ENCODE peak calls at places on chromosomes 12 and 14, in six cellular contexts. J is GM10248, X is AG04450, I is thoracic aorta, O is MCF 10A, T is neural progenitor cell. S is an unnamed sample.

GRCh38 chr12:29212682-29213397 is 63.8 kb downstream of the FAR2 start:
- DNase-seq in X (no peak), I (no peak), J (no peak), O (no peak), T (no peak), S (no peak)

GRCh38 chr12:127150479-127150878 is 1116.5 kb upstream of the TMEM132C start:
- DNase-seq in X (no peak), J (no peak), I (no peak), T (no peak), O (no peak), S (no peak)

GRCh38 chr12:79454338-79454777 is 236.4 kb downstream of the PAWR start:
- DNase-seq in I (no peak), J (no peak), X (peak), O (peak), T (no peak), S (no peak)

GRCh38 chr12:66164349-66164821 is 5.4 kb downstream of the TMBIM4 start:
- DNase-seq in J (no peak), O (no peak), T (no peak), I (no peak), X (no peak), S (no peak)

GRCh38 chr12:113870035-113870434 is 96.1 kb downstream of the RBM19 start:
- DNase-seq in O (no peak), T (no peak), X (no peak), J (no peak), I (no peak), S (no peak)

GRCh38 chr14:52046376-52046917 is 22.4 kb downstream of the NID2 start:
- DNase-seq in O (no peak), T (no peak), I (no peak), J (no peak), X (no peak), S (no peak)

GRCh38 chr12:13000935-13001724 is 1.1 kb upstream of the HEBP1 start:
- DNase-seq in X (no peak), I (no peak), T (peak), O (peak), J (peak), S (peak)

GRCh38 chr14:101131451-101131916 is 228.0 kb upstream of the RTL1 start:
- DNase-seq in T (no peak), X (no peak), J (no peak), I (no peak), O (no peak), S (no peak)

GRCh38 chr14:81219821-81220487 is 805 bp downstream of the GTF2A1 start:
- DNase-seq in J (peak), X (no peak), T (peak), O (peak), I (no peak), S (peak)

GRCh38 chr14:28375295-28375694 is 391.3 kb upstream of the FOXG1 start:
- DNase-seq in X (no peak), T (peak), J (no peak), O (peak), I (no peak), S (no peak)

GRCh38 chr14:32201816-32202467 is at the start of gene RNU6-7:
- DNase-seq in J (no peak), X (no peak), I (no peak), T (peak), O (peak), S (no peak)

GRCh38 chr14:67436006-67436866 is 24.3 kb upstream of the PLEK2 start:
- DNase-seq in T (no peak), X (no peak), J (no peak), O (no peak), I (no peak), S (no peak)

GRCh38 chr12:96501139-96501741 is 11.9 kb downstream of the CFAP54 start:
- DNase-seq in J (peak), T (no peak), I (no peak), O (peak), X (no peak), S (peak)

GRCh38 chr14:101482066-101482465 is 79.2 kb upstream of the DIO3 start:
- DNase-seq in T (no peak), O (no peak), X (no peak), I (no peak), J (no peak), S (no peak)

GRCh38 chr14:32421781-32422180 is 92.7 kb downstream of the AKAP6 start:
- DNase-seq in X (no peak), I (no peak), T (no peak), J (no peak), O (no peak), S (no peak)

GRCh38 chr12:102736328-102736727 is 180.7 kb downstream of the PAH start:
- DNase-seq in J (no peak), X (no peak), O (no peak), T (no peak), I (no peak), S (no peak)

GRCh38 chr12:78531831-78532230 is 332.7 kb upstream of the SYT1 start:
- DNase-seq in I (no peak), X (no peak), J (no peak), T (no peak), O (no peak), S (no peak)

GRCh38 chr14:61516957-61517356 is 178.4 kb upstream of the HIF1A start:
- DNase-seq in O (no peak), X (no peak), I (no peak), J (no peak), T (no peak), S (no peak)

GRCh38 chr12:32211066-32211768 is 104.6 kb downstream of the BICD1 start:
- DNase-seq in X (no peak), O (no peak), J (no peak), T (no peak), I (no peak), S (no peak)

GRCh38 chr12:130878193-130879185 is 6.6 kb downstream of the RAN start:
- DNase-seq in X (no peak), J (no peak), T (no peak), I (no peak), O (no peak), S (no peak)

GRCh38 chr12:49524660-49525324 is 14.0 kb upstream of the KCNH3 start:
- DNase-seq in J (no peak), I (no peak), T (no peak), X (no peak), O (no peak), S (no peak)

GRCh38 chr12:11763760-11764520 is 114.5 kb downstream of the ETV6 start:
- DNase-seq in J (no peak), I (no peak), T (no peak), X (peak), O (no peak), S (no peak)

GRCh38 chr12:27185234-27186045 is 58.6 kb upstream of the STK38L start:
- DNase-seq in O (no peak), J (no peak), T (no peak), X (no peak), I (no peak), S (no peak)

GRCh38 chr14:102932484-102933248 is 10.2 kb downstream of the AMN start:
- DNase-seq in X (no peak), J (no peak), I (no peak), T (no peak), O (no peak), S (no peak)

GRCh38 chr14:102930138-102930752 is 7.8 kb downstream of the AMN start:
- DNase-seq in T (peak), X (no peak), J (no peak), I (no peak), O (no peak), S (no peak)

GRCh38 chr14:102929349-102930137 is 7.1 kb downstream of the AMN start:
- DNase-seq in T (peak), I (no peak), O (no peak), X (no peak), J (no peak), S (no peak)

GRCh38 chr14:102931580-102932285 is 9.3 kb downstream of the AMN start:
- DNase-seq in J (no peak), O (no peak), X (no peak), I (no peak), T (no peak), S (no peak)

GRCh38 chr14:102930753-102931579 is 8.5 kb downstream of the AMN start:
- DNase-seq in I (no peak), O (peak), J (no peak), T (peak), X (no peak), S (no peak)
- TF ChIP-seq CTCF in I (no peak), O (no peak), J (no peak), T (no peak), X (no peak), S (no peak)

GRCh38 chr14:95180966-95181733 is 23.8 kb upstream of the DICER1 start:
- DNase-seq in J (no peak), I (no peak), X (no peak), O (no peak), T (no peak), S (no peak)
- TF ChIP-seq CTCF in J (no peak), I (no peak), X (no peak), O (no peak), T (no peak), S (no peak)

GRCh38 chr14:73307261-73307660 is 70.0 kb downstream of the PAPLN start:
- DNase-seq in O (no peak), J (no peak), I (no peak), X (no peak), T (no peak), S (no peak)
- TF ChIP-seq CTCF in O (no peak), J (no peak), I (no peak), X (no peak), T (no peak), S (no peak)

GRCh38 chr12:53935562-53936341 is 2.9 kb upstream of the HOXC13 start:
- DNase-seq in T (no peak), X (no peak), O (no peak), J (no peak), I (no peak), S (no peak)
- TF ChIP-seq CTCF in T (no peak), X (no peak), O (no peak), J (no peak), I (no peak), S (no peak)

GRCh38 chr12:104557488-104558195 is 100.9 kb downstream of the CHST11 start:
- DNase-seq in O (no peak), I (no peak), J (no peak), X (no peak), T (no peak), S (no peak)
- TF ChIP-seq CTCF in O (no peak), I (no peak), J (no peak), X (no peak), T (no peak), S (no peak)

DNA sequence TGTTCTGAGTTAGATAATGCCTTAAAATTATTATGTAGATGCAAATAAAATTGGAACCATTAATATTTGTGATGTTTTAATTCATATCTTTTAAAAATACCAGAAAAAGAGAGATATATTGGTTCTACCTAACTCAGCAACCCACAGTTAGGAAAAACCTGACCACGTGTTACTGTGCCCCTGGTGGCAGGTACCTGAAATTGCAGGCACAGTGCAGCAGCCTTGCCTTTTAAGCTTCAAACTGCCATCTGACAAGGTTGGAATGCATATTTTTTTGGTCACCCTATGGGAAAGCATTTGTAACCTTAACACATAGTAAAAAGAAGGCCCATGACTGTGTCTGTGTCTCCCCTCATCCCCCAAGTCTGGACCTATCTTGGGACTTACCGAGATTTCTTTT is 109.4 kb upstream of the NOS1 start:
- DNase-seq in J (no peak), X (no peak), O (peak), I (no peak), T (no peak), S (no peak)
- TF ChIP-seq CTCF in J (no peak), X (no peak), O (peak), I (peak), T (peak), S (no peak)

GRCh38 chr14:24634158-24634557 is at the start of gene GZMB:
- DNase-seq in X (no peak), J (no peak), I (no peak), T (no peak), O (no peak), S (peak)
- TF ChIP-seq CTCF in X (no peak), J (no peak), I (no peak), T (no peak), O (no peak), S (peak)

GRCh38 chr14:73760598-73761586 is 46.7 kb upstream of the PNMA1 start:
- DNase-seq in I (no peak), J (no peak), X (no peak), O (no peak), T (no peak), S (no peak)
- TF ChIP-seq CTCF in I (no peak), J (no peak), X (no peak), O (no peak), T (no peak), S (no peak)